ENCODE peak calls at places on chromosome 20, in nine cellular contexts. D, I, O, S, Q, V, K, X and F are unnamed samples.

GRCh38 chr20:62104791-62105345 is 17.4 kb upstream of the LSM14B start:
- DNase-seq in D (no peak), I (no peak), O (no peak), S (no peak), Q (no peak), V (no peak), K (no peak), X (no peak), F (no peak)

GRCh38 chr20:31260326-31260932 is 3.0 kb downstream of the DEFB115 start:
- DNase-seq in D (no peak), I (no peak), O (no peak), S (no peak), Q (no peak), V (no peak), K (no peak), X (no peak), F (no peak)

GRCh38 chr20:34710861-34711574 is 6.9 kb downstream of the TP53INP2 start:
- DNase-seq in D (no peak), I (no peak), O (no peak), S (no peak), Q (no peak), V (no peak), K (no peak), X (no peak), F (no peak)

GRCh38 chr20:62752181-62752670 is 43.6 kb downstream of the NTSR1 start:
- DNase-seq in D (no peak), I (no peak), O (no peak), S (peak), Q (no peak), V (no peak), K (no peak), X (no peak), F (no peak)

GRCh38 chr20:3885711-3886110 is 3.5 kb upstream of the PANK2 start:
- DNase-seq in D (no peak), I (no peak), O (no peak), S (peak), Q (no peak), V (no peak), K (no peak), X (no peak), F (no peak)

GRCh38 chr20:15100506-15101160 is 763.2 kb upstream of the FLRT3 start:
- DNase-seq in D (no peak), I (no peak), O (no peak), S (no peak), Q (no peak), V (no peak), K (no peak), X (no peak), F (peak)

GRCh38 chr20:53748821-53749402 is 155.3 kb upstream of the ZNF217 start:
- DNase-seq in D (no peak), I (no peak), O (no peak), S (no peak), Q (no peak), V (no peak), K (peak), X (no peak), F (no peak)

GRCh38 chr20:7703436-7703835 is 236.8 kb downstream of the HAO1 start:
- DNase-seq in D (no peak), I (no peak), O (peak), S (no peak), Q (no peak), V (no peak), K (no peak), X (peak), F (no peak)

GRCh38 chr20:62902926-62903615 is 23.2 kb downstream of the DIDO1 start:
- DNase-seq in D (no peak), I (no peak), O (no peak), S (no peak), Q (no peak), V (no peak), K (no peak), X (no peak), F (no peak)

GRCh38 chr20:60486345-60486744 is 528.1 kb downstream of the CDH26 start:
- DNase-seq in D (no peak), I (no peak), O (no peak), S (no peak), Q (no peak), V (no peak), K (no peak), X (no peak), F (no peak)

GRCh38 chr20:6037082-6037481 is 16.8 kb downstream of the LRRN4 start:
- DNase-seq in D (no peak), I (no peak), O (no peak), S (no peak), Q (no peak), V (no peak), K (no peak), X (no peak), F (no peak)

GRCh38 chr20:32553618-32554017 is 31.5 kb downstream of the NOL4L start:
- DNase-seq in D (no peak), I (no peak), O (no peak), S (no peak), Q (no peak), V (no peak), K (no peak), X (no peak), F (no peak)

GRCh38 chr20:56588996-56589395 is 40.1 kb upstream of the TFAP2C start:
- DNase-seq in D (no peak), I (no peak), O (no peak), S (no peak), Q (no peak), V (no peak), K (no peak), X (no peak), F (no peak)

GRCh38 chr20:51622004-51622874 is 79.7 kb upstream of the NFATC2 start:
- DNase-seq in D (no peak), I (no peak), O (no peak), S (no peak), Q (no peak), V (no peak), K (no peak), X (no peak), F (no peak)

GRCh38 chr20:51216850-51217249 is 193.9 kb upstream of the KCNG1 start:
- DNase-seq in D (no peak), I (no peak), O (no peak), S (no peak), Q (no peak), V (no peak), K (no peak), X (no peak), F (no peak)

GRCh38 chr20:18686696-18687095 is 98.8 kb downstream of the DTD1 start:
- DNase-seq in D (no peak), I (no peak), O (no peak), S (no peak), Q (no peak), V (no peak), K (no peak), X (no peak), F (no peak)

GRCh38 chr20:10474606-10475184 is 39.6 kb downstream of the SLX4IP start:
- DNase-seq in D (no peak), I (no peak), O (no peak), S (no peak), Q (no peak), V (no peak), K (no peak), X (no peak), F (no peak)

GRCh38 chr20:58832442-58832841 is 18.3 kb downstream of the GNAS-AS1 start:
- DNase-seq in D (no peak), I (no peak), O (no peak), S (no peak), Q (no peak), V (no peak), K (no peak), X (no peak), F (no peak)

GRCh38 chr20:23082846-23083552 is 3.1 kb downstream of the CD93 start:
- DNase-seq in D (no peak), I (no peak), O (no peak), S (no peak), Q (no peak), V (no peak), K (no peak), X (peak), F (no peak)

GRCh38 chr20:60215786-60216730 is 257.8 kb downstream of the CDH26 start:
- DNase-seq in D (no peak), I (no peak), O (no peak), S (no peak), Q (no peak), V (no peak), K (no peak), X (no peak), F (no peak)

GRCh38 chr20:38067717-38068365 is 34.3 kb downstream of the RPRD1B start:
- DNase-seq in D (no peak), I (no peak), O (no peak), S (no peak), Q (no peak), V (no peak), K (no peak), X (no peak), F (no peak)

GRCh38 chr20:4726710-4727391 is 5.1 kb downstream of the PRND start:
- DNase-seq in D (no peak), I (peak), O (no peak), S (no peak), Q (no peak), V (peak), K (no peak), X (no peak), F (no peak)

GRCh38 chr20:17617212-17617867 is 47.5 kb downstream of the DSTN start:
- DNase-seq in D (peak), I (peak), O (peak), S (peak), Q (no peak), V (peak), K (peak), X (peak), F (no peak)

GRCh38 chr20:59579404-59580207 is 24.7 kb upstream of the PHACTR3 start:
- DNase-seq in D (no peak), I (no peak), O (no peak), S (peak), Q (no peak), V (no peak), K (no peak), X (no peak), F (no peak)

GRCh38 chr20:46128310-46129151 is 10.4 kb downstream of the CD40 start:
- DNase-seq in D (no peak), I (no peak), O (peak), S (peak), Q (no peak), V (no peak), K (peak), X (peak), F (no peak)

GRCh38 chr20:63519765-63520593 is 586 bp upstream of the PPDPF start:
- DNase-seq in D (peak), I (peak), O (no peak), S (peak), Q (peak), V (peak), K (peak), X (no peak), F (peak)

GRCh38 chr20:24580855-24581254 is 111.4 kb downstream of the SYNDIG1 start:
- DNase-seq in D (no peak), I (no peak), O (no peak), S (no peak), Q (no peak), V (no peak), K (no peak), X (no peak), F (no peak)

GRCh38 chr20:17202030-17202429 is 24.8 kb upstream of the PCSK2 start:
- DNase-seq in D (no peak), I (no peak), O (no peak), S (no peak), Q (no peak), V (no peak), K (no peak), X (no peak), F (no peak)

GRCh38 chr20:5081196-5081595 is 38.6 kb downstream of the PCNA start:
- DNase-seq in D (no peak), I (no peak), O (no peak), S (no peak), Q (no peak), V (no peak), K (no peak), X (no peak), F (no peak)